ENCODE peak calls at places on chromosome 22, in seven cellular contexts. Q is mucosa of descending colon; Y is tibial artery; C is T-helper 17 cell; Z is activated T-cell treated with anti-CD3 and anti-CD28 coated beads, Interleukin-2, amount 50 U/mL, for 24 hours; R is neural progenitor cell; D is EL. F is an unnamed sample.

GRCh38 chr22:22057617-22058378 is 75.2 kb upstream of the TOP3B start:
- DNase-seq in Q (no peak), Y (no peak), C (no peak), Z (no peak), R (no peak), D (no peak), F (no peak)

GRCh38 chr22:44664149-44664548 is 37.9 kb upstream of the PRR5 start:
- DNase-seq in Q (peak), Y (peak), C (no peak), Z (peak), R (no peak), D (peak), F (peak)

GRCh38 chr22:44618400-44618799 is 83.6 kb upstream of the PRR5 start:
- DNase-seq in Q (no peak), Y (no peak), C (no peak), Z (no peak), R (no peak), D (no peak), F (no peak)

GRCh38 chr22:23215294-23216204 is 35.2 kb downstream of the BCR start:
- DNase-seq in Q (no peak), Y (peak), C (no peak), Z (no peak), R (no peak), D (peak), F (no peak)

GRCh38 chr22:23752750-23753149 is 1.5 kb downstream of the VPREB3 start:
- DNase-seq in Q (no peak), Y (no peak), C (no peak), Z (no peak), R (no peak), D (no peak), F (peak)

GRCh38 chr22:22786301-22787115 is 101.1 kb upstream of the IGLL5 start:
- DNase-seq in Q (no peak), Y (no peak), C (no peak), Z (no peak), R (no peak), D (no peak), F (no peak)

GRCh38 chr22:39646614-39647210 is 76.2 kb downstream of the CACNA1I start:
- DNase-seq in Q (no peak), Y (no peak), C (no peak), Z (no peak), R (no peak), D (no peak), F (no peak)

GRCh38 chr22:23242473-23243001 is 62.2 kb downstream of the BCR start:
- DNase-seq in Q (no peak), Y (no peak), C (no peak), Z (no peak), R (peak), D (peak), F (peak)

GRCh38 chr22:27731621-27732020 is 69.9 kb downstream of the MN1 start:
- DNase-seq in Q (no peak), Y (no peak), C (no peak), Z (no peak), R (no peak), D (no peak), F (no peak)

GRCh38 chr22:44051961-44052360 is 27.9 kb downstream of the PARVB start:
- DNase-seq in Q (no peak), Y (no peak), C (no peak), Z (no peak), R (no peak), D (no peak), F (peak)

GRCh38 chr22:20584872-20585639 is 77.6 kb downstream of the MED15 start:
- DNase-seq in Q (no peak), Y (no peak), C (no peak), Z (no peak), R (no peak), D (no peak), F (peak)

GRCh38 chr22:24894998-24895397 is 51.5 kb downstream of the LHFPL7 start:
- DNase-seq in Q (peak), Y (peak), C (no peak), Z (no peak), R (no peak), D (peak), F (no peak)

F was measured in osteoblast.